ENCODE peak calls at places on chromosomes 3 and 15, in four cellular contexts. One of them, this sample, is unnamed.
A peak's percentile ranks its signal among the peaks of the same experiment; 100 is the strongest.

GRCh38 chr15:92098869-92099268 is 245.4 kb downstream of the SLCO3A1 start:
- DNase-seq in fibroblast of the aortic adventitia: peak; percentile 16
- DNase-seq in neural crest cell: no peak
- DNase-seq in activated CD8-positive, alpha-beta memory T cell treated with anti-CD3 and anti-CD28 coated beads for 24 hours: no peak
- DNase-seq in this sample: no peak

GRCh38 chr3:36124118-36124796 is 256.0 kb upstream of the STAC start:
- DNase-seq in neural crest cell: peak; percentile 6
- DNase-seq in fibroblast of the aortic adventitia: peak; percentile 73
- DNase-seq in activated CD8-positive, alpha-beta memory T cell treated with anti-CD3 and anti-CD28 coated beads for 24 hours: no peak
- DNase-seq in this sample: no peak

GRCh38 chr3:147191795-147192385 is 214.5 kb downstream of the ZIC4 start:
- DNase-seq in fibroblast of the aortic adventitia: peak; percentile 87
- DNase-seq in neural crest cell: peak; percentile 56
- DNase-seq in activated CD8-positive, alpha-beta memory T cell treated with anti-CD3 and anti-CD28 coated beads for 24 hours: no peak
- DNase-seq in this sample: peak; percentile 44

GRCh38 chr15:81160312-81161214 is 26.5 kb downstream of the CFAP161 start:
- DNase-seq in neural crest cell: no peak
- DNase-seq in activated CD8-positive, alpha-beta memory T cell treated with anti-CD3 and anti-CD28 coated beads for 24 hours: no peak
- DNase-seq in fibroblast of the aortic adventitia: peak; percentile 96
- DNase-seq in this sample: no peak

GRCh38 chr15:92277776-92278175 is 115.9 kb upstream of the ST8SIA2 start:
- DNase-seq in neural crest cell: no peak
- DNase-seq in activated CD8-positive, alpha-beta memory T cell treated with anti-CD3 and anti-CD28 coated beads for 24 hours: no peak
- DNase-seq in fibroblast of the aortic adventitia: no peak
- DNase-seq in this sample: no peak

GRCh38 chr15:42151736-42152135 is 4.7 kb downstream of the PLA2G4F start:
- DNase-seq in neural crest cell: no peak
- DNase-seq in activated CD8-positive, alpha-beta memory T cell treated with anti-CD3 and anti-CD28 coated beads for 24 hours: no peak
- DNase-seq in fibroblast of the aortic adventitia: peak; percentile 9
- DNase-seq in this sample: no peak

GRCh38 chr3:150300376-150300775 is 107.7 kb upstream of the TSC22D2 start:
- DNase-seq in fibroblast of the aortic adventitia: no peak
- DNase-seq in neural crest cell: no peak
- DNase-seq in activated CD8-positive, alpha-beta memory T cell treated with anti-CD3 and anti-CD28 coated beads for 24 hours: no peak
- DNase-seq in this sample: no peak

GRCh38 chr3:115713247-115713646 is 89.9 kb downstream of the GAP43 start:
- DNase-seq in neural crest cell: no peak
- DNase-seq in fibroblast of the aortic adventitia: peak; percentile 43
- DNase-seq in activated CD8-positive, alpha-beta memory T cell treated with anti-CD3 and anti-CD28 coated beads for 24 hours: no peak
- DNase-seq in this sample: peak; percentile 61

GRCh38 chr3:53773586-53774368 is 72.4 kb downstream of the CHDH start:
- DNase-seq in activated CD8-positive, alpha-beta memory T cell treated with anti-CD3 and anti-CD28 coated beads for 24 hours: no peak
- DNase-seq in neural crest cell: no peak
- DNase-seq in fibroblast of the aortic adventitia: peak; percentile 97
- DNase-seq in this sample: no peak

GRCh38 chr3:22988566-22988965 is 214.6 kb upstream of the UBE2E2 start:
- DNase-seq in neural crest cell: no peak
- DNase-seq in fibroblast of the aortic adventitia: no peak
- DNase-seq in activated CD8-positive, alpha-beta memory T cell treated with anti-CD3 and anti-CD28 coated beads for 24 hours: no peak
- DNase-seq in this sample: no peak

GRCh38 chr15:39393575-39394335 is 187.1 kb upstream of the THBS1 start:
- DNase-seq in fibroblast of the aortic adventitia: no peak
- DNase-seq in neural crest cell: no peak
- DNase-seq in activated CD8-positive, alpha-beta memory T cell treated with anti-CD3 and anti-CD28 coated beads for 24 hours: no peak
- DNase-seq in this sample: no peak

GRCh38 chr3:142065932-142066331 is 83.4 kb downstream of the TFDP2 start:
- DNase-seq in neural crest cell: no peak
- DNase-seq in activated CD8-positive, alpha-beta memory T cell treated with anti-CD3 and anti-CD28 coated beads for 24 hours: no peak
- DNase-seq in fibroblast of the aortic adventitia: no peak
- DNase-seq in this sample: no peak